ENCODE peak calls at places on chromosomes 7 and 10, in five cellular contexts. One of them, this sample, is unnamed.

GRCh38 chr7:43764039-43764789 is 5.7 kb downstream of the BLVRA start:
- DNase-seq in H7: no peak
- DNase-seq in NCI-H82: no peak
- DNase-seq in NCI-H748 treated with DMSO at 0.1 percent for 48 hours: no peak
- DNase-seq in stimulated activated naive CD8-positive, alpha-beta T cell treated with anti-CD3 and anti-CD28 coated beads, Interleukin-15, Interleukin-2, amounts not matched to agents 100 U/mL and 50 U/mL, for 24 hours: peak
- DNase-seq in this sample: no peak

GRCh38 chr10:29026065-29026797 is 262.6 kb upstream of the LYZL1 start:
- DNase-seq in NCI-H748 treated with DMSO at 0.1 percent for 48 hours: no peak
- DNase-seq in NCI-H82: no peak
- DNase-seq in H7: peak
- DNase-seq in stimulated activated naive CD8-positive, alpha-beta T cell treated with anti-CD3 and anti-CD28 coated beads, Interleukin-15, Interleukin-2, amounts not matched to agents 100 U/mL and 50 U/mL, for 24 hours: no peak
- DNase-seq in this sample: peak

GRCh38 chr10:123936426-123936825 is 44.8 kb upstream of the CPXM2 start:
- DNase-seq in NCI-H748 treated with DMSO at 0.1 percent for 48 hours: no peak
- DNase-seq in stimulated activated naive CD8-positive, alpha-beta T cell treated with anti-CD3 and anti-CD28 coated beads, Interleukin-15, Interleukin-2, amounts not matched to agents 100 U/mL and 50 U/mL, for 24 hours: no peak
- DNase-seq in NCI-H82: no peak
- DNase-seq in H7: no peak
- DNase-seq in this sample: no peak

GRCh38 chr7:7913506-7913905 is 55.1 kb upstream of the GLCCI1 start:
- DNase-seq in stimulated activated naive CD8-positive, alpha-beta T cell treated with anti-CD3 and anti-CD28 coated beads, Interleukin-15, Interleukin-2, amounts not matched to agents 100 U/mL and 50 U/mL, for 24 hours: no peak
- DNase-seq in NCI-H82: no peak
- DNase-seq in NCI-H748 treated with DMSO at 0.1 percent for 48 hours: no peak
- DNase-seq in H7: no peak
- DNase-seq in this sample: peak

GRCh38 chr10:69742928-69743602 is 58.6 kb upstream of the COL13A1 start:
- DNase-seq in NCI-H82: peak
- DNase-seq in H7: peak
- DNase-seq in NCI-H748 treated with DMSO at 0.1 percent for 48 hours: no peak
- DNase-seq in stimulated activated naive CD8-positive, alpha-beta T cell treated with anti-CD3 and anti-CD28 coated beads, Interleukin-15, Interleukin-2, amounts not matched to agents 100 U/mL and 50 U/mL, for 24 hours: peak
- DNase-seq in this sample: peak

GRCh38 chr10:12448729-12449391 is 99.5 kb downstream of the CAMK1D start:
- DNase-seq in stimulated activated naive CD8-positive, alpha-beta T cell treated with anti-CD3 and anti-CD28 coated beads, Interleukin-15, Interleukin-2, amounts not matched to agents 100 U/mL and 50 U/mL, for 24 hours: peak
- DNase-seq in NCI-H82: no peak
- DNase-seq in NCI-H748 treated with DMSO at 0.1 percent for 48 hours: no peak
- DNase-seq in H7: no peak
- DNase-seq in this sample: no peak

GRCh38 chr7:149209518-149210269 is 14.3 kb downstream of the ZNF282 start:
- DNase-seq in H7: peak
- DNase-seq in NCI-H748 treated with DMSO at 0.1 percent for 48 hours: no peak
- DNase-seq in NCI-H82: peak
- DNase-seq in stimulated activated naive CD8-positive, alpha-beta T cell treated with anti-CD3 and anti-CD28 coated beads, Interleukin-15, Interleukin-2, amounts not matched to agents 100 U/mL and 50 U/mL, for 24 hours: peak
- DNase-seq in this sample: peak

GRCh38 chr7:155731375-155731774 is 80.9 kb downstream of the SHH start:
- DNase-seq in NCI-H748 treated with DMSO at 0.1 percent for 48 hours: no peak
- DNase-seq in H7: no peak
- DNase-seq in NCI-H82: no peak
- DNase-seq in stimulated activated naive CD8-positive, alpha-beta T cell treated with anti-CD3 and anti-CD28 coated beads, Interleukin-15, Interleukin-2, amounts not matched to agents 100 U/mL and 50 U/mL, for 24 hours: no peak
- DNase-seq in this sample: no peak

GRCh38 chr7:121259826-121260225 is 69.0 kb upstream of the WNT16 start:
- DNase-seq in NCI-H748 treated with DMSO at 0.1 percent for 48 hours: peak
- DNase-seq in NCI-H82: no peak
- DNase-seq in H7: no peak
- DNase-seq in stimulated activated naive CD8-positive, alpha-beta T cell treated with anti-CD3 and anti-CD28 coated beads, Interleukin-15, Interleukin-2, amounts not matched to agents 100 U/mL and 50 U/mL, for 24 hours: no peak
- DNase-seq in this sample: no peak

GRCh38 chr10:75428434-75429158 is 2.8 kb upstream of the LRMDA start:
- DNase-seq in H7: no peak
- DNase-seq in stimulated activated naive CD8-positive, alpha-beta T cell treated with anti-CD3 and anti-CD28 coated beads, Interleukin-15, Interleukin-2, amounts not matched to agents 100 U/mL and 50 U/mL, for 24 hours: no peak
- DNase-seq in NCI-H82: no peak
- DNase-seq in NCI-H748 treated with DMSO at 0.1 percent for 48 hours: no peak
- DNase-seq in this sample: no peak

GRCh38 chr7:123571684-123572083 is 14.1 kb upstream of the NDUFA5 start:
- DNase-seq in stimulated activated naive CD8-positive, alpha-beta T cell treated with anti-CD3 and anti-CD28 coated beads, Interleukin-15, Interleukin-2, amounts not matched to agents 100 U/mL and 50 U/mL, for 24 hours: no peak
- DNase-seq in H7: no peak
- DNase-seq in NCI-H82: no peak
- DNase-seq in NCI-H748 treated with DMSO at 0.1 percent for 48 hours: no peak
- DNase-seq in this sample: no peak

GRCh38 chr10:69801434-69802315 is at the start of gene COL13A1:
- DNase-seq in H7: peak
- DNase-seq in stimulated activated naive CD8-positive, alpha-beta T cell treated with anti-CD3 and anti-CD28 coated beads, Interleukin-15, Interleukin-2, amounts not matched to agents 100 U/mL and 50 U/mL, for 24 hours: no peak
- DNase-seq in NCI-H748 treated with DMSO at 0.1 percent for 48 hours: peak
- DNase-seq in NCI-H82: peak
- DNase-seq in this sample: peak

GRCh38 chr10:78434886-78435285 is 401.2 kb downstream of the RPS24 start:
- DNase-seq in NCI-H82: no peak
- DNase-seq in stimulated activated naive CD8-positive, alpha-beta T cell treated with anti-CD3 and anti-CD28 coated beads, Interleukin-15, Interleukin-2, amounts not matched to agents 100 U/mL and 50 U/mL, for 24 hours: no peak
- DNase-seq in H7: no peak
- DNase-seq in NCI-H748 treated with DMSO at 0.1 percent for 48 hours: no peak
- DNase-seq in this sample: no peak

This sample was measured in ELF-1.